ENCODE peak calls at places on chromosomes 6 and 20, in eight cellular contexts. I, Q, R, M, K, T, O and X are unnamed samples.

GRCh38 chr6:21189721-21190120 is 403.8 kb upstream of the SOX4 start:
- DNase-seq in I (no peak), Q (no peak), R (no peak), M (no peak), K (no peak), T (no peak), O (no peak), X (no peak)

GRCh38 chr20:19850190-19850533 is 92.1 kb downstream of the RIN2 start:
- DNase-seq in I (no peak), Q (peak; percentile 41), R (no peak), M (no peak), K (no peak), T (peak; percentile 49), O (no peak), X (no peak)

GRCh38 chr6:102114402-102114801 is 720.9 kb downstream of the GRIK2 start:
- DNase-seq in I (no peak), Q (peak; percentile 45), R (no peak), M (no peak), K (no peak), T (no peak), O (no peak), X (no peak)

GRCh38 chr6:169420912-169421543 is 167.4 kb upstream of the THBS2 start:
- DNase-seq in I (no peak), Q (peak; percentile 71), R (no peak), M (no peak), K (no peak), T (no peak), O (no peak), X (no peak)

GRCh38 chr6:127221201-127221600 is 45.5 kb upstream of the RNF146 start:
- DNase-seq in I (no peak), Q (no peak), R (no peak), M (no peak), K (no peak), T (no peak), O (no peak), X (no peak)

GRCh38 chr6:26028753-26029569 is 58.3 kb upstream of the HFE start:
- DNase-seq in I (no peak), Q (no peak), R (no peak), M (no peak), K (no peak), T (no peak), O (no peak), X (no peak)

GRCh38 chr6:11815231-11815630 is 36.6 kb upstream of the ADTRP start:
- DNase-seq in I (no peak), Q (no peak), R (no peak), M (peak; percentile 36), K (no peak), T (no peak), O (no peak), X (no peak)

GRCh38 chr20:48721324-48722001 is 106.3 kb downstream of the PREX1 start:
- DNase-seq in I (no peak), Q (no peak), R (no peak), M (no peak), K (no peak), T (no peak), O (no peak), X (no peak)

GRCh38 chr6:17413313-17413750 is 19.9 kb downstream of the CAP2 start:
- DNase-seq in I (no peak), Q (no peak), R (no peak), M (peak; percentile 35), K (no peak), T (no peak), O (no peak), X (no peak)

GRCh38 chr20:6663751-6664388 is 103.6 kb upstream of the BMP2 start:
- DNase-seq in I (no peak), Q (no peak), R (no peak), M (no peak), K (no peak), T (no peak), O (no peak), X (no peak)

GRCh38 chr20:44279228-44279627 is 31.8 kb downstream of the FITM2 start:
- DNase-seq in I (no peak), Q (no peak), R (no peak), M (peak; percentile 7), K (no peak), T (no peak), O (no peak), X (no peak)

GRCh38 chr6:139846538-139847321 is 472.3 kb upstream of the CITED2 start:
- DNase-seq in I (peak; percentile 19), Q (peak; percentile 17), R (no peak), M (no peak), K (peak; percentile 46), T (no peak), O (no peak), X (no peak)

GRCh38 chr20:63750807-63751470 is 11.4 kb downstream of the SLC2A4RG start:
- DNase-seq in I (no peak), Q (no peak), R (no peak), M (no peak), K (no peak), T (no peak), O (no peak), X (no peak)

GRCh38 chr6:125236536-125237327 is 65.0 kb downstream of the HDDC2 start:
- DNase-seq in I (no peak), Q (no peak), R (no peak), M (no peak), K (no peak), T (no peak), O (no peak), X (no peak)

GRCh38 chr6:26216886-26217713 is 129.9 kb downstream of the HFE start:
- DNase-seq in I (peak; percentile 75), Q (peak; percentile 93), R (peak; percentile 52), M (peak; percentile 87), K (peak; percentile 87), T (peak; percentile 84), O (no peak), X (no peak)

GRCh38 chr20:64006490-64006889 is 25.6 kb downstream of the PRPF6 start:
- DNase-seq in I (no peak), Q (no peak), R (no peak), M (no peak), K (no peak), T (no peak), O (no peak), X (no peak)

GRCh38 chr6:158415666-158416065 is 103.4 kb downstream of the TULP4 start:
- DNase-seq in I (no peak), Q (no peak), R (no peak), M (no peak), K (no peak), T (no peak), O (no peak), X (no peak)

GRCh38 chr6:116564921-116565872 is 6.1 kb upstream of the RWDD1 start:
- DNase-seq in I (peak; percentile 35), Q (no peak), R (no peak), M (no peak), K (peak; percentile 51), T (no peak), O (no peak), X (no peak)

DNA sequence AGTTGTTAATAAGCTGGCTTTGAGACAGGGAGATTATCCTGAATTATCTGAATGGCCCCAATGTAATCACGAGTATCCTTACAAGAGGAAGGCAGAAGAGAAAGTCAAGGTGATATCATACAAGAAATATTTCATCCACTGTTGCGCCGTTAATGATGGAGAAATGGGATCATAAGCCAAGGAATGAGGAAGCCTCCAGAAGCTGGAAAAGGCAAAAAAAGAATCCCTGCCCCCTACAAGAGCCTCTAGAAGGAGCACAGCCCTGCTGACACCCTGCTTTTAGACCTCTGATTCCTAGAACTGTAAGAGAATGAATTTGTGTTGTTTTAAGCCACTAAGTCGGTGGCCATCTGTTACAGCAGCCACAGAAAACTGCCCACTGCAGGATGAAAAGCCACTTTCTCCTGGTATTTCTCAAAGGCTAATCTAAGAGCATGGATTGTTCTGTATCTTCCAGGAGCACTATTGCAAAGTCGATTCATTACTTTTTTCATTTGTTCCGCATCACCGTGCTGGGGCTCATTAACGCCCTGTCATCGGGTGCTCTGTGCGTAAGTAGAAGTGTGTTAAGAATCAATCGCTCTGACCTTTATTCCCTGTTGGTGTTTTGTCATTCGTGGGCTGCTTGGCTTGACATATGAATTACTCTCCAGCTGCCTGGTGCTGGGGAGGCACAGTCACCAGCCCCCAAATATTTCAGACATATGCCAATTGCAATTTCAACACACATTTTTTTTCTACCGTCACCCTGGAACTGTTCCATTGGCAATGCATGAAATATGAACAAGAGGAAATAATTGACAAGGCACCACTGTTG is 117.0 kb downstream of the PCSK2 start:
- DNase-seq in I (no peak), Q (no peak), R (no peak), M (peak; percentile 7), K (no peak), T (no peak), O (no peak), X (no peak)
- H3K4me3 ChIP-seq in I (no peak overlapping the region), Q (no peak overlapping the region), R (no peak overlapping the region), M (no peak overlapping the region), K (no peak overlapping the region), T (no peak overlapping the region), O (no peak overlapping the region), X (no peak overlapping the region)

DNA sequence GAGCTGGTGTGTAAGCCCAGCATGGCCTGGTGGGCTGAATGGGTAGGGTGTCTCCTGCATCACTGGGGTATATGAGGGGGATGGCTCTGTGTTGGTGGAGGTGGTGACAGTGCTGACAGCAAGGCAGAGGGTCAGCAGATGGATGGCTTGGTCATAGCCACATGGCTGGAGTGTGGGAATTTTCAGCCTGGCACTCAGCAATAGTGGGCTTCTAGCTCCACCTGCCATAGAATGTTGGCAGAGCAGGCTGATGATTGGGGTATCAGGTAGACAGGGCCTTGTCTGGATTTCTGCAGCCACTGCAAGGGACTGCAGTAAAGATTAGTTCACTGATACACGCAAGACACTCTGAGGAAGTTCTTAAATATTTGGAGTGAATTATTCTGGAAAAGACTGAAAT is 137.5 kb upstream of the BACH2 start:
- DNase-seq in I (no peak), Q (peak; percentile 33), R (no peak), M (no peak), K (no peak), T (no peak), O (no peak), X (no peak)
- TF ChIP-seq CTCF in I (no peak), Q (no peak), R (no peak), M (no peak), K (no peak), T (no peak), O (no peak), X (no peak)

DNA sequence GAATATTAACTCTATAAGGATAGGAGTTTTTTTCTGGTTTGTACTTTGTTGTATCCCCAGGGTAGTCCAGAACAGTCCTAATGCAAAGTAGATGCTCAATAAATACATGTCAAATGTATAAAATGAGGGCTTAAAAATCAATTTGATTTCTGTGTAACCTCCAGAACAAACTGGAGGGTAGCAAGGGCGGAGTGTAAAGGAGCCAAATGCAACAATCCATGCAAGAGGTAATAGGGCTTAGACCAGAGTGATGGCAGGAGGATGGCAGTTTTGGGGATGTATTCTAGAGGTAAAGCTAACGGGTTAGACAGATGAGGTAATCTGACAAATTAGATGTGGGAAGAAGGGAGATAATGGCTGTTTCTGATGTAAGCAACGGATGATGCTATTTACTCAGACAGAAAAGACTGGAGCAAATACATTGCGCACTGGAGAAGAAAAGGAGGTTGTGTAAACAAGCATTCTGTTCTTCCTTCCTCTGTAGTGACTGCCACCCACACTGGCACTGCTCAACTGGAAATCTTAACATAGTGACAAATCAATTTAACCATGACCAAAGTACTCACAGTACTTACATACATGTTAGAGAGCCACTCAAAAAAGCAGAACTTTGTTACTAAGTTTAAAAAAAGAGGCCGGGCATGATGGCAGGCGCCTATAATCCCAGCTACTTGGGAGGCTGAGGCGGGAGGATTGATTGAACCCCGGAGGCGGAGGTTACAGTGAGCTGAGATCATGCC is 2.0 kb downstream of the ZNF318 start:
- DNase-seq in I (no peak), Q (no peak), R (no peak), M (no peak), K (no peak), T (no peak), O (no peak), X (no peak)
- H3K4me3 ChIP-seq in I (peak overlapping the region; percentile 79), Q (no peak overlapping the region), R (peak overlapping the region; percentile 73), M (peak overlapping the region; percentile 82), K (peak overlapping the region; percentile 74), T (peak overlapping the region; percentile 96), O (peak overlapping the region; percentile 84), X (peak overlapping the region; percentile 81)

GRCh38 chr6:88422831-88423230 is 256.7 kb upstream of the CNR1 start:
- DNase-seq in I (no peak), Q (no peak), R (no peak), M (peak; percentile 2), K (no peak), T (no peak), O (no peak), X (no peak)
- TF ChIP-seq CTCF in I (no peak), Q (no peak), R (no peak), M (peak; percentile 15), K (no peak), T (no peak), O (no peak), X (no peak)